ENCODE peak calls at places on chromosome 18, in ten cellular contexts. T, C, V, H, R, S, E, G, P and D are unnamed samples.
A peak's percentile ranks its signal among the peaks of the same experiment; 100 is the strongest.

GRCh38 chr18:2395427-2396161 is 175.7 kb downstream of the METTL4 start:
- DNase-seq in T (no peak), C (no peak), V (no peak), H (no peak), R (no peak), S (no peak), E (no peak), G (no peak), P (no peak), D (no peak)

GRCh38 chr18:79393626-79394401 is 1.9 kb upstream of the NFATC1 start:
- DNase-seq in T (peak; percentile 95), C (peak; percentile 76), V (no peak), H (peak; percentile 92), R (peak; percentile 79), S (peak; percentile 76), E (peak; percentile 82), G (peak; percentile 94), P (peak; percentile 20), D (peak; percentile 97)

GRCh38 chr18:57624988-57625387 is 3.4 kb upstream of the NARS1 start:
- DNase-seq in T (no peak), C (no peak), V (no peak), H (peak; percentile 66), R (no peak), S (no peak), E (peak; percentile 21), G (no peak), P (no peak), D (no peak)

GRCh38 chr18:42187611-42188378 is 232.8 kb downstream of the PIK3C3 start:
- DNase-seq in T (no peak), C (no peak), V (peak; percentile 46), H (no peak), R (no peak), S (no peak), E (no peak), G (no peak), P (no peak), D (no peak)

GRCh38 chr18:62521588-62521987 is 1.2 kb upstream of the ZCCHC2 start:
- DNase-seq in T (no peak), C (no peak), V (no peak), H (no peak), R (no peak), S (no peak), E (peak; percentile 20), G (no peak), P (no peak), D (no peak)

GRCh38 chr18:24837065-24837464 is 376.6 kb downstream of the HRH4 start:
- DNase-seq in T (no peak), C (no peak), V (no peak), H (peak; percentile 89), R (no peak), S (no peak), E (peak; percentile 30), G (no peak), P (peak; percentile 34), D (no peak)

GRCh38 chr18:12883003-12883683 is 894 bp downstream of the PTPN2 start:
- DNase-seq in T (no peak), C (peak; percentile 18), V (no peak), H (peak; percentile 72), R (peak; percentile 32), S (peak; percentile 21), E (no peak), G (peak; percentile 31), P (no peak), D (peak; percentile 73)

GRCh38 chr18:25348361-25349130 is 3.4 kb downstream of the ZNF521 start:
- DNase-seq in T (no peak), C (no peak), V (no peak), H (no peak), R (no peak), S (no peak), E (no peak), G (no peak), P (no peak), D (peak; percentile 16)

GRCh38 chr18:32389868-32390267 is 80.8 kb downstream of the GAREM1 start:
- DNase-seq in T (no peak), C (no peak), V (no peak), H (no peak), R (peak; percentile 31), S (no peak), E (no peak), G (no peak), P (no peak), D (no peak)

GRCh38 chr18:48297139-48297538 is 112.0 kb downstream of the ZBTB7C start:
- DNase-seq in T (no peak), C (no peak), V (no peak), H (no peak), R (no peak), S (no peak), E (peak; percentile 64), G (no peak), P (no peak), D (no peak)

GRCh38 chr18:48294894-48295585 is 114.1 kb downstream of the ZBTB7C start:
- DNase-seq in T (no peak), C (peak; percentile 23), V (no peak), H (no peak), R (no peak), S (no peak), E (no peak), G (no peak), P (no peak), D (no peak)

GRCh38 chr18:48293954-48294893 is 115.0 kb downstream of the ZBTB7C start:
- DNase-seq in T (no peak), C (no peak), V (no peak), H (peak; percentile 29), R (no peak), S (no peak), E (peak; percentile 13), G (no peak), P (no peak), D (no peak)

GRCh38 chr18:48296581-48296980 is 112.6 kb downstream of the ZBTB7C start:
- DNase-seq in T (no peak), C (no peak), V (no peak), H (no peak), R (no peak), S (no peak), E (no peak), G (no peak), P (no peak), D (no peak)

GRCh38 chr18:48295586-48296311 is 113.4 kb downstream of the ZBTB7C start:
- DNase-seq in T (no peak), C (peak; percentile 76), V (no peak), H (peak; percentile 13), R (no peak), S (peak; percentile 73), E (no peak), G (no peak), P (no peak), D (peak; percentile 82)
- H3K4me3 ChIP-seq in T (no peak overlapping the region), C (no peak overlapping the region), V (no peak overlapping the region), H (no peak overlapping the region), R (no peak overlapping the region), S (no peak overlapping the region), E (no peak overlapping the region), G (no peak overlapping the region), P (no peak overlapping the region), D (no peak overlapping the region)

DNA sequence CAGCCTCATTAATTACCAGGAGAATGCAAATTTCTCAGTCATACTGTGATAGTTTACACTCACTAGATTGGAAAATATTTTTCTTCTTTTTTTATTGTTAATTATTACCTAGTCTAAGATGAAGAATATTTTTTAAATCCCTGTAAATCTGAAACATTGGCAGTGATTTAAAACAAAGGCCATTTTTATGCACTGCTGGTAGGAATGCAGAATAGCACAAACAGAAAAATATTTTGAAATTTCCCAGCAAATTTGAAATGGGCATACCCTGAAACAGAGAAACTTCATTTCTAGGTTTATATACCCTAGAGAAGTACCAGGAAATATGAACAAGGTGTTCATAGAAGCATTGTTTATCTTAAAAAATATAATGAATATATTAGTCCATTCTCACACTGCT is 31.0 kb downstream of the DYNAP start:
- DNase-seq in T (no peak), C (no peak), V (no peak), H (no peak), R (no peak), S (no peak), E (no peak), G (no peak), P (no peak), D (no peak)
- H3K27me3 ChIP-seq in T (no peaks in the 10 kb centered on the region), C (no peaks in the 10 kb centered on the region), V (no peaks in the 10 kb centered on the region), H (no peaks in the 10 kb centered on the region), R (no peaks in the 10 kb centered on the region), S (no peaks in the 10 kb centered on the region), E (no peaks in the 10 kb centered on the region), G (no peaks in the 10 kb centered on the region), P (no peaks in the 10 kb centered on the region), D (no peaks in the 10 kb centered on the region)

GRCh38 chr18:46171331-46171730 is 67.1 kb downstream of the HAUS1 start:
- DNase-seq in T (no peak), C (no peak), V (no peak), H (no peak), R (no peak), S (no peak), E (peak; percentile 36), G (no peak), P (no peak), D (no peak)

GRCh38 chr18:46173393-46174316 is 69.5 kb downstream of the HAUS1 start:
- DNase-seq in T (peak; percentile 97), C (peak; percentile 98), V (peak; percentile 48), H (peak; percentile 98), R (peak; percentile 94), S (peak; percentile 97), E (peak; percentile 75), G (peak; percentile 94), P (peak; percentile 81), D (peak; percentile 95)

GRCh38 chr18:46169464-46169941 is 65.3 kb downstream of the HAUS1 start:
- DNase-seq in T (no peak), C (no peak), V (no peak), H (peak; percentile 84), R (no peak), S (no peak), E (peak; percentile 38), G (no peak), P (peak; percentile 27), D (no peak)

GRCh38 chr18:46179306-46179705 is 75.1 kb downstream of the HAUS1 start:
- DNase-seq in T (no peak), C (no peak), V (no peak), H (no peak), R (no peak), S (no peak), E (no peak), G (no peak), P (no peak), D (no peak)

DNA sequence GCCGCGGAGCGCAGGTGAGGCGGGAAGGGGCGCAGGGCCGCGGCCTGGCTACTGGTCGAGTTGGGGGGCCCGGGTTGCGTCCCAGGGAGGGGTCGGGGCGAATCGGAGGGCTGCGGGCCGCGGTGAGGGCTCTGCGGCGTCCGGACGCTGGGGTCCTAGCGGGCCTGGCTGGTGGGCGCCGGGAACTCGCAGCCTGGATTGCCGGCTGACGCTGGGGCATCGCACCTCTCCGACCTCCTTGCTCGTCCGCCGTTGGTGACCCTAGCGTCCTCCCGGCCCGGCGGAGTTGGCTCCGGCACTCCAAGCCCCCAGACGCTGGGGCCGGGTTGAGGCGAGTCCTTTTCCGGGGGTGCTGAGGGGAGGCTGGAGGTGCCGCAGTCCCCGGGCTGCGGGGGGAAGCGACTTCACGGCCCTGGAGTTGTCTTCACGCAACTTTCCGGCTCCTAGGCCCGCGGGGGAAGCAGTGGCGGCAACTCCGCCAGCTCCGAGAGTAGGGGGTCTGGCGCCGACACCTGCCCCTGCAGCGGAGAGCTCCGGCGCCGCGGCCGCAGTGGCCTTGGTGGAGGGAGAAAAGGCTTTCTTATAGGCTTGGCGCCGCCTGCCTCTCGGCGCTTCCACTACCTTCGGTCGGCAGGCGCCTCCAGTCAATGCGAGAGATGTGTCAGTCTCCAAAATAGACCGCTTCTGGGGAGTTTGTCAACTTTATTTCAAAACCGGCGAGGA is 70.3 kb downstream of the HAUS1 start:
- DNase-seq in T (peak; percentile 53), C (peak; percentile 65), V (no peak), H (peak; percentile 78), R (peak; percentile 33), S (peak; percentile 79), E (no peak), G (no peak), P (no peak), D (peak; percentile 82)
- H3K4me3 ChIP-seq in T (peak overlapping the region; percentile 83), C (peak overlapping the region; percentile 99), V (peak overlapping the region; percentile 91), H (peak overlapping the region; percentile 78), R (peak overlapping the region; percentile 100), S (peak overlapping the region; percentile 85), E (peak overlapping the region; percentile 86), G (peak overlapping the region; percentile 100), P (peak overlapping the region; percentile 72), D (peak overlapping the region; percentile 96)

GRCh38 chr18:49673281-49673680 is 111.4 kb downstream of the LIPG start:
- DNase-seq in T (no peak), C (no peak), V (no peak), H (no peak), R (no peak), S (no peak), E (no peak), G (no peak), P (no peak), D (no peak)
- H3K27me3 ChIP-seq in T (peaks cover 2% of the 10 kb centered on the region), C (no peaks in the 10 kb centered on the region), V (no peaks in the 10 kb centered on the region), H (peaks cover 31% of the 10 kb centered on the region), R (no peaks in the 10 kb centered on the region), S (peaks cover 4% of the 10 kb centered on the region), E (no peaks in the 10 kb centered on the region), G (no peaks in the 10 kb centered on the region), P (peaks cover 37% of the 10 kb centered on the region), D (no peaks in the 10 kb centered on the region)